ENCODE peak calls at places on chromosome 2, in six cellular contexts. I is mucosa of gallbladder; U is GM23248; G is thoracic aorta; V is stimulated activated CD4-positive, alpha-beta T cell treated with anti-CD3 and anti-CD28 coated beads, TNF-alpha, amount 100 ng/mL, for 4 hours; T is activated CD4-positive, alpha-beta T cell treated with anti-CD3 and anti-CD28 coated beads for 36 hours. D is an unnamed sample.

GRCh38 chr2:37781028-37781427 is 109.6 kb upstream of the CDC42EP3 start:
- DNase-seq in T (no peak), I (no peak), G (no peak), V (no peak), U (peak; percentile 72), D (no peak)

GRCh38 chr2:224077773-224078507 is 38.9 kb upstream of the SERPINE2 start:
- DNase-seq in U (no peak), V (no peak), G (no peak), T (no peak), I (no peak), D (no peak)

GRCh38 chr2:29113027-29113686 is 2.1 kb upstream of the CLIP4 start:
- DNase-seq in T (no peak), G (no peak), U (peak; percentile 59), V (no peak), I (no peak), D (no peak)

GRCh38 chr2:201414099-201415023 is 36.9 kb downstream of the TRAK2 start:
- DNase-seq in G (no peak), I (no peak), T (no peak), V (no peak), U (peak; percentile 30), D (no peak)

GRCh38 chr2:224217962-224218347 is 178.9 kb upstream of the SERPINE2 start:
- DNase-seq in V (no peak), T (no peak), U (peak; percentile 83), I (no peak), G (no peak), D (no peak)

GRCh38 chr2:73944714-73945113 is 18.0 kb downstream of the DGUOK start:
- DNase-seq in T (peak; percentile 58), U (no peak), G (no peak), V (no peak), I (no peak), D (no peak)

GRCh38 chr2:207487650-207488315 is 42.0 kb upstream of the CREB1 start:
- DNase-seq in G (no peak), V (no peak), T (no peak), I (no peak), U (peak; percentile 98), D (no peak)

GRCh38 chr2:44679584-44679983 is 261.9 kb upstream of the SIX3 start:
- DNase-seq in V (no peak), G (no peak), U (no peak), I (no peak), T (no peak), D (no peak)

GRCh38 chr2:212177724-212178123 is 360.9 kb downstream of the ERBB4 start:
- DNase-seq in T (no peak), I (no peak), U (peak; percentile 19), V (no peak), G (no peak), D (no peak)

GRCh38 chr2:52821631-52822030 is 946.0 kb upstream of the CHAC2 start:
- DNase-seq in T (no peak), U (peak; percentile 0), G (no peak), V (no peak), I (no peak), D (no peak)

GRCh38 chr2:26061539-26061938 is 27.7 kb downstream of the RAB10 start:
- DNase-seq in G (no peak), U (no peak), T (no peak), V (no peak), I (no peak), D (no peak)

GRCh38 chr2:127669056-127669455 is 6.3 kb downstream of the LIMS2 start:
- DNase-seq in U (peak; percentile 58), T (no peak), V (no peak), G (no peak), I (no peak), D (no peak)

GRCh38 chr2:239155806-239156480 is 244.9 kb downstream of the HDAC4 start:
- DNase-seq in G (no peak), I (no peak), T (no peak), U (no peak), V (no peak), D (peak; percentile 13)

GRCh38 chr2:128643221-128644065 is 324.8 kb upstream of the HS6ST1 start:
- DNase-seq in I (no peak), U (no peak), V (no peak), T (no peak), G (no peak), D (no peak)

GRCh38 chr2:17441055-17441771 is 77.0 kb downstream of the RAD51AP2 start:
- DNase-seq in T (no peak), V (no peak), I (no peak), G (no peak), U (no peak), D (no peak)

GRCh38 chr2:241770936-241771285 is 5.7 kb upstream of the GAL3ST2 start:
- DNase-seq in T (no peak), V (no peak), G (no peak), U (no peak), I (no peak), D (no peak)

GRCh38 chr2:78992807-78993517 is 32.5 kb upstream of the REG3G start:
- DNase-seq in I (peak; percentile 12), U (no peak), V (no peak), T (no peak), G (no peak), D (no peak)

GRCh38 chr2:3470856-3471737 is 48.2 kb downstream of the ADI1 start:
- DNase-seq in V (no peak), U (peak; percentile 25), I (no peak), T (no peak), G (no peak), D (no peak)

GRCh38 chr2:16407358-16407757 is 258.3 kb downstream of the CYRIA start:
- DNase-seq in V (no peak), I (no peak), G (no peak), T (no peak), U (no peak), D (no peak)

GRCh38 chr2:128369626-128370467 is 51.2 kb upstream of the HS6ST1 start:
- DNase-seq in I (no peak), V (no peak), G (no peak), U (no peak), T (no peak), D (no peak)

GRCh38 chr2:1497122-1497611 is 83.9 kb downstream of the TPO start:
- DNase-seq in V (no peak), G (no peak), T (no peak), U (no peak), I (no peak), D (no peak)

GRCh38 chr2:154693941-154694340 is 4.6 kb upstream of the KCNJ3 start:
- DNase-seq in U (no peak), T (no peak), G (no peak), V (no peak), I (no peak), D (no peak)

GRCh38 chr2:217091531-217091930 is 231.7 kb upstream of the TNP1 start:
- DNase-seq in G (no peak), I (no peak), U (no peak), T (no peak), V (no peak), D (no peak)

GRCh38 chr2:228444156-228444555 is 262.7 kb upstream of the SPHKAP start:
- DNase-seq in V (no peak), G (no peak), T (no peak), U (no peak), I (no peak), D (no peak)

D was measured in omental fat pad.